ENCODE peak calls at places on chromosomes 7 and 10, in five cellular contexts. C is HFF-Myc, M is NCI-H774, W is GM04503, A is HL-60. F is an unnamed sample.

GRCh38 chr10:119541459-119542356 is 811 bp downstream of the RGS10 start:
- DNase-seq in M (no peak), A (no peak), C (no peak), W (no peak), F (no peak)

GRCh38 chr10:109430844-109431243 is 492.5 kb downstream of the XPNPEP1 start:
- DNase-seq in C (no peak), A (no peak), M (no peak), W (no peak), F (no peak)

GRCh38 chr7:467393-467828 is 52.2 kb downstream of the PDGFA start:
- DNase-seq in W (no peak), M (no peak), A (no peak), C (no peak), F (no peak)

GRCh38 chr10:70551971-70552422 is 50.5 kb downstream of the PRF1 start:
- DNase-seq in M (no peak), C (peak; percentile 75), A (no peak), W (peak; percentile 92), F (no peak)

GRCh38 chr7:55409474-55410225 is 44.5 kb downstream of the LANCL2 start:
- DNase-seq in W (no peak), A (no peak), M (peak; percentile 0), C (no peak), F (no peak)

GRCh38 chr7:57201895-57202210 is 69.6 kb upstream of the ZNF479 start:
- DNase-seq in M (no peak), W (no peak), A (no peak), C (no peak), F (no peak)

GRCh38 chr10:128274938-128275337 is 148.7 kb upstream of the MKI67 start:
- DNase-seq in A (no peak), C (no peak), M (no peak), W (peak; percentile 21), F (no peak)

GRCh38 chr10:117543999-117544728 is 1.6 kb downstream of the EMX2 start:
- DNase-seq in M (no peak), C (no peak), W (no peak), A (no peak), F (no peak)

GRCh38 chr7:156889089-156889488 is 3.9 kb downstream of the LMBR1 start:
- DNase-seq in M (no peak), W (no peak), A (no peak), C (no peak), F (no peak)

GRCh38 chr10:61618388-61618961 is 44.3 kb upstream of the CABCOCO1 start:
- DNase-seq in A (no peak), M (no peak), C (no peak), W (no peak), F (no peak)

GRCh38 chr10:69057951-69058297 is 30.0 kb upstream of the SRGN start:
- DNase-seq in M (no peak), W (no peak), C (no peak), A (no peak), F (no peak)

GRCh38 chr7:141975806-141976523 is 2.4 kb upstream of the TAS2R38 start:
- DNase-seq in W (no peak), A (peak; percentile 87), C (peak; percentile 2), M (peak; percentile 89), F (peak; percentile 38)

GRCh38 chr7:153297141-153297540 is 537.6 kb downstream of the ACTR3B start:
- DNase-seq in M (no peak), A (no peak), C (no peak), W (no peak), F (no peak)

GRCh38 chr10:103355906-103356599 is 5.1 kb upstream of the PCGF6 start:
- DNase-seq in C (no peak), M (no peak), A (no peak), W (no peak), F (no peak)

GRCh38 chr10:4243651-4244050 is 458.6 kb upstream of the KLF6 start:
- DNase-seq in W (peak; percentile 97), A (no peak), M (no peak), C (peak; percentile 94), F (peak; percentile 85)